ENCODE peak calls at places on chromosome 10, in seven cellular contexts. One of them, this sample, is unnamed.

GRCh38 chr10:15052121-15052520 is 8.4 kb downstream of the OLAH start:
- DNase-seq in heart left ventricle: no peak
- DNase-seq in tibial artery: no peak
- DNase-seq in sigmoid colon: no peak
- DNase-seq in spleen: no peak
- DNase-seq in psoas muscle: no peak
- DNase-seq in fibroblast of mammary gland: no peak
- DNase-seq in this sample: no peak

GRCh38 chr10:87670591-87670990 is 10.9 kb downstream of the PAPSS2 start:
- DNase-seq in heart left ventricle: no peak
- DNase-seq in tibial artery: no peak
- DNase-seq in sigmoid colon: no peak
- DNase-seq in spleen: no peak
- DNase-seq in psoas muscle: no peak
- DNase-seq in fibroblast of mammary gland: peak; percentile 53
- DNase-seq in this sample: no peak

GRCh38 chr10:45373003-45373782 is 823 bp upstream of the ALOX5 start:
- DNase-seq in heart left ventricle: no peak
- DNase-seq in tibial artery: no peak
- DNase-seq in sigmoid colon: no peak
- DNase-seq in spleen: peak; percentile 89
- DNase-seq in psoas muscle: no peak
- DNase-seq in fibroblast of mammary gland: no peak
- DNase-seq in this sample: no peak

GRCh38 chr10:128938488-128938887 is 528.6 kb upstream of the MGMT start:
- DNase-seq in heart left ventricle: no peak
- DNase-seq in tibial artery: no peak
- DNase-seq in sigmoid colon: no peak
- DNase-seq in spleen: no peak
- DNase-seq in psoas muscle: no peak
- DNase-seq in fibroblast of mammary gland: no peak
- DNase-seq in this sample: no peak

GRCh38 chr10:70494966-70495365 is 16.4 kb downstream of the PALD1 start:
- DNase-seq in heart left ventricle: no peak
- DNase-seq in tibial artery: no peak
- DNase-seq in sigmoid colon: no peak
- DNase-seq in spleen: peak; percentile 87
- DNase-seq in psoas muscle: no peak
- DNase-seq in fibroblast of mammary gland: no peak
- DNase-seq in this sample: no peak

GRCh38 chr10:115045516-115045915 is 47.6 kb upstream of the ATRNL1 start:
- DNase-seq in heart left ventricle: no peak
- DNase-seq in tibial artery: no peak
- DNase-seq in sigmoid colon: no peak
- DNase-seq in spleen: no peak
- DNase-seq in psoas muscle: no peak
- DNase-seq in fibroblast of mammary gland: no peak
- DNase-seq in this sample: no peak

GRCh38 chr10:58438340-58438739 is 53.1 kb downstream of the TFAM start:
- DNase-seq in heart left ventricle: no peak
- DNase-seq in tibial artery: no peak
- DNase-seq in sigmoid colon: no peak
- DNase-seq in spleen: no peak
- DNase-seq in psoas muscle: no peak
- DNase-seq in fibroblast of mammary gland: peak; percentile 78
- DNase-seq in this sample: no peak

GRCh38 chr10:21907436-21907835 is 96.1 kb downstream of the DNAJC1 start:
- DNase-seq in heart left ventricle: no peak
- DNase-seq in tibial artery: no peak
- DNase-seq in sigmoid colon: no peak
- DNase-seq in spleen: no peak
- DNase-seq in psoas muscle: no peak
- DNase-seq in fibroblast of mammary gland: no peak
- DNase-seq in this sample: no peak

GRCh38 chr10:17013131-17013530 is 116.5 kb downstream of the CUBN start:
- DNase-seq in heart left ventricle: no peak
- DNase-seq in tibial artery: no peak
- DNase-seq in sigmoid colon: no peak
- DNase-seq in spleen: no peak
- DNase-seq in psoas muscle: no peak
- DNase-seq in fibroblast of mammary gland: no peak
- DNase-seq in this sample: no peak

GRCh38 chr10:119189811-119190282 is 11.2 kb upstream of the PRDX3 start:
- DNase-seq in heart left ventricle: no peak
- DNase-seq in tibial artery: no peak
- DNase-seq in sigmoid colon: peak; percentile 22
- DNase-seq in spleen: no peak
- DNase-seq in psoas muscle: no peak
- DNase-seq in fibroblast of mammary gland: no peak
- DNase-seq in this sample: no peak

GRCh38 chr10:84563355-84563754 is 235.0 kb downstream of the CCSER2 start:
- DNase-seq in heart left ventricle: no peak
- DNase-seq in tibial artery: no peak
- DNase-seq in sigmoid colon: no peak
- DNase-seq in spleen: no peak
- DNase-seq in psoas muscle: no peak
- DNase-seq in fibroblast of mammary gland: no peak
- DNase-seq in this sample: no peak

GRCh38 chr10:106255111-106255510 is 909.4 kb downstream of the SORCS1 start:
- DNase-seq in heart left ventricle: no peak
- DNase-seq in tibial artery: no peak
- DNase-seq in sigmoid colon: no peak
- DNase-seq in spleen: no peak
- DNase-seq in psoas muscle: no peak
- DNase-seq in fibroblast of mammary gland: no peak
- DNase-seq in this sample: no peak

GRCh38 chr10:106251573-106251972 is 912.9 kb downstream of the SORCS1 start:
- DNase-seq in heart left ventricle: no peak
- DNase-seq in tibial artery: no peak
- DNase-seq in sigmoid colon: no peak
- DNase-seq in spleen: no peak
- DNase-seq in psoas muscle: no peak
- DNase-seq in fibroblast of mammary gland: no peak
- DNase-seq in this sample: no peak
- TF ChIP-seq CTCF in heart left ventricle: no peak
- TF ChIP-seq CTCF in tibial artery: no peak
- TF ChIP-seq CTCF in sigmoid colon: no peak
- TF ChIP-seq CTCF in spleen: no peak
- TF ChIP-seq CTCF in psoas muscle: no peak
- TF ChIP-seq CTCF in fibroblast of mammary gland: no peak
- TF ChIP-seq CTCF in this sample: no peak

GRCh38 chr10:90288403-90288933 is 569.4 kb downstream of the HTR7 start:
- DNase-seq in heart left ventricle: no peak
- DNase-seq in tibial artery: no peak
- DNase-seq in sigmoid colon: no peak
- DNase-seq in spleen: no peak
- DNase-seq in psoas muscle: no peak
- DNase-seq in fibroblast of mammary gland: peak; percentile 57
- DNase-seq in this sample: no peak
- TF ChIP-seq CTCF in heart left ventricle: no peak
- TF ChIP-seq CTCF in tibial artery: peak; percentile 8
- TF ChIP-seq CTCF in sigmoid colon: no peak
- TF ChIP-seq CTCF in spleen: no peak
- TF ChIP-seq CTCF in psoas muscle: no peak
- TF ChIP-seq CTCF in fibroblast of mammary gland: peak; percentile 34
- TF ChIP-seq CTCF in this sample: no peak

DNA sequence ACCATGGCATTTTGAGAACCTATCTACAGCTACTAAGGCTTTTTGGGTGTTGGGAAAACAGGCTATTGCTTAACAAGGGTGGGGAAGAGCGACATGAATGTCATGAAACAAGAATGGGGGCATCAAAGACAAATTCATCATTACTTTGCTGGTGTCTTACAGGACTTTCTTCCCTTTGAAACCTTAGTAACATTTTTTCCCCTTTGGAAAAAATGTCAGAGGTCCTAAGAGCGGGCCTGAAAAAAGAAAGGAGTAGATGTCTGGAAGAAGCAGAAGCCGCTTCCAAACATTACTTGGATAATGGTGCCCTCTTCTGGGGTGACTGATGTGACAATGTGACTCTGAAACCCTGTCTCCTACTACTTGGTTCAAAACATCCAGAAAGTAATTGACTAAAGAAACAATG is 3.8 kb upstream of the DDX50 start:
- DNase-seq in heart left ventricle: peak; percentile 47
- DNase-seq in tibial artery: no peak
- DNase-seq in sigmoid colon: no peak
- DNase-seq in spleen: no peak
- DNase-seq in psoas muscle: no peak
- DNase-seq in fibroblast of mammary gland: peak; percentile 77
- DNase-seq in this sample: no peak
- TF ChIP-seq CTCF in heart left ventricle: peak; percentile 32
- TF ChIP-seq CTCF in tibial artery: peak; percentile 51
- TF ChIP-seq CTCF in sigmoid colon: peak; percentile 30
- TF ChIP-seq CTCF in spleen: peak; percentile 34
- TF ChIP-seq CTCF in psoas muscle: peak; percentile 68
- TF ChIP-seq CTCF in fibroblast of mammary gland: peak; percentile 54
- TF ChIP-seq CTCF in this sample: peak; percentile 24

DNA sequence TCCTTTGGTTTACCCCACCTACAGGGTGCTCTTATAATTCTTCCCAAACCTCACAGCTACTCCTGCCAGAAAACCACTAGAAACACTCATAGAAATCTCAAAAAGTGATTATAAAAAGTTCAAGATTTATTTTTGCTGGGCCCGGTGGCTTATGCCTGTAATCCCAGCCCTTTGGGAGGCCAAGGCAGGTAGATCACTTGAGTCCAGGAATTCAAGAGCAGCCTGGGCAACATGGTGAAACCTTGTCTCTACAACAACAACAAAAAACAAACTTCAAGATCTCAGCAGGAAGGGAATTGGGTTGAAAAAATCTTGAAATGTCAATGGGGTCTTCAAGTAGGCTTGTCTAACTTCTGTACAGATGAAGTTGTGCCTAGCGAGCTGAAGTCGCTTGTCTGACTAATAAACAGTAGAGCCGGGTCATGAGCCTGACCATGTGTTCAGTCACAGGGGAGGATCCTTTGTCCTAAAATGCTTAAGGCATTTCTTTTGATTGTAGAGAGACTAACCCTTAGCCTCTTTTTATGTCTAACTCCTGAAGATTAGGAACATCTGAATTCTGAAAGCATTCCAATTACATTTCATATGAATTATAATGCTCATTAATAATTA is 124.6 kb downstream of the NOC3L start:
- DNase-seq in heart left ventricle: no peak
- DNase-seq in tibial artery: no peak
- DNase-seq in sigmoid colon: no peak
- DNase-seq in spleen: no peak
- DNase-seq in psoas muscle: no peak
- DNase-seq in fibroblast of mammary gland: no peak
- DNase-seq in this sample: no peak
- TF ChIP-seq CTCF in heart left ventricle: no peak
- TF ChIP-seq CTCF in tibial artery: no peak
- TF ChIP-seq CTCF in sigmoid colon: no peak
- TF ChIP-seq CTCF in spleen: no peak
- TF ChIP-seq CTCF in psoas muscle: no peak
- TF ChIP-seq CTCF in fibroblast of mammary gland: no peak
- TF ChIP-seq CTCF in this sample: no peak

DNA sequence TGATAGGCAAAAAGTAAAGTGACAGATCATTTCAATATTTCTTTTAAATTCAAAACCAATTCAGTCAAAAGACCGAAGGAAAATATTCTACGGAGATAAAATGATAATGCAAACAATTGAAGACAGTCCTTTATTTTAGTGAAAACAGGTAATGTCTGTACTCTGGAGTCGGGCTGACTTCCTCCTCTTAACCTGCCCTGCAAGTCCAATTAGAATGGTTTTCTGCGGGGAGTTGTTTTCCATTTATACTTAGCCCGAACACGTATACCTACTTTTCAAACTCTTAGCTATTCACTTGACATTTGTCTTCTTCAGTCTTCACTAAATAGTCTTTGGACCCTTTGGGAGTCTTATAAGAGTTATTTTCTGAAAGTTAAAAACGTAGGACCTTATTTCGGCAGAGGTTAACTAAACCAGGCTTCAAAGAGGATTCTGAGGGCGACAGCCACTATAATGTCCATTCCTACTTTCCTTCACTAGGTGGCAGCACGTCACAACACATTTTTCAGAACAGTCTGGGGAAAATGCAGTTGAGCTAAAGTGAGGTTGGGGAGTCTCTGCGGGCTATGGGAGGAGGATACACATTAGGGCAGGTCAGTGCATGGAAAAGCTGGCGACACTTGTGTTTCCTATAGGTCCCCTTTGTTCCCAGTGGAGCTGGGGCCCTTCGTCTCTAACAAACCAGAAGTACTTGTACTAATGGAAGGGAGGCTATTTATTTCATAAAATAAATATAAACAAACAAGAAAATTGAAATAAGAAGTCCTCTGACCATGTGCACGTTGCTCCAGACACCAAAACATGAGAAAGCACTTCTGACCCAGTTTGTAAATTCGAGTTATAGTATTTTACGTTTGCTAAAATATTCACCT is 471.9 kb downstream of the KCNMA1 start:
- DNase-seq in heart left ventricle: peak; percentile 21
- DNase-seq in tibial artery: no peak
- DNase-seq in sigmoid colon: peak; percentile 69
- DNase-seq in spleen: no peak
- DNase-seq in psoas muscle: no peak
- DNase-seq in fibroblast of mammary gland: peak; percentile 77
- DNase-seq in this sample: peak; percentile 34
- TF ChIP-seq CTCF in heart left ventricle: peak; percentile 62
- TF ChIP-seq CTCF in tibial artery: peak; percentile 74
- TF ChIP-seq CTCF in sigmoid colon: peak; percentile 77
- TF ChIP-seq CTCF in spleen: peak; percentile 68
- TF ChIP-seq CTCF in psoas muscle: peak; percentile 77
- TF ChIP-seq CTCF in fibroblast of mammary gland: peak; percentile 74
- TF ChIP-seq CTCF in this sample: peak; percentile 85

GRCh38 chr10:95234951-95235350 is 40.9 kb downstream of the ACSM6 start:
- DNase-seq in heart left ventricle: no peak
- DNase-seq in tibial artery: no peak
- DNase-seq in sigmoid colon: no peak
- DNase-seq in spleen: no peak
- DNase-seq in psoas muscle: no peak
- DNase-seq in fibroblast of mammary gland: no peak
- DNase-seq in this sample: no peak

GRCh38 chr10:95235676-95236067 is 41.6 kb downstream of the ACSM6 start:
- DNase-seq in heart left ventricle: no peak
- DNase-seq in tibial artery: no peak
- DNase-seq in sigmoid colon: no peak
- DNase-seq in spleen: no peak
- DNase-seq in psoas muscle: no peak
- DNase-seq in fibroblast of mammary gland: no peak
- DNase-seq in this sample: no peak

GRCh38 chr10:95229724-95230627 is 35.9 kb downstream of the ACSM6 start:
- DNase-seq in heart left ventricle: no peak
- DNase-seq in tibial artery: no peak
- DNase-seq in sigmoid colon: no peak
- DNase-seq in spleen: no peak
- DNase-seq in psoas muscle: no peak
- DNase-seq in fibroblast of mammary gland: peak; percentile 98
- DNase-seq in this sample: no peak

GRCh38 chr10:95236068-95236903 is 42.2 kb downstream of the ACSM6 start:
- DNase-seq in heart left ventricle: no peak
- DNase-seq in tibial artery: peak; percentile 40
- DNase-seq in sigmoid colon: no peak
- DNase-seq in spleen: no peak
- DNase-seq in psoas muscle: no peak
- DNase-seq in fibroblast of mammary gland: peak; percentile 79
- DNase-seq in this sample: no peak

GRCh38 chr10:95233377-95234034 is 39.5 kb downstream of the ACSM6 start:
- DNase-seq in heart left ventricle: no peak
- DNase-seq in tibial artery: no peak
- DNase-seq in sigmoid colon: no peak
- DNase-seq in spleen: no peak
- DNase-seq in psoas muscle: no peak
- DNase-seq in fibroblast of mammary gland: peak; percentile 51
- DNase-seq in this sample: no peak
- TF ChIP-seq CTCF in heart left ventricle: no peak
- TF ChIP-seq CTCF in tibial artery: no peak
- TF ChIP-seq CTCF in sigmoid colon: no peak
- TF ChIP-seq CTCF in spleen: no peak
- TF ChIP-seq CTCF in psoas muscle: no peak
- TF ChIP-seq CTCF in fibroblast of mammary gland: no peak
- TF ChIP-seq CTCF in this sample: no peak

This sample was measured in uterus.